ENCODE peak calls at places on chromosomes 6 and 20, in four cellular contexts. Z is psoas muscle, Q is lower lobe of right lung, F is heart left ventricle. T is an unnamed sample.

GRCh38 chr6:118325220-118325860 is 222.8 kb upstream of the PLN start:
- DNase-seq in Z (no peak), Q (no peak), F (peak; percentile 58), T (peak; percentile 76)

GRCh38 chr6:19824058-19824807 is 12.9 kb upstream of the ID4 start:
- DNase-seq in Z (no peak), Q (no peak), F (no peak), T (no peak)

GRCh38 chr6:133955582-133956412 is 2.8 kb downstream of the TBPL1 start:
- DNase-seq in Z (no peak), Q (no peak), F (no peak), T (no peak)

GRCh38 chr20:38129248-38129865 is 35.7 kb downstream of the TGM2 start:
- DNase-seq in Z (no peak), Q (peak; percentile 21), F (no peak), T (no peak)

GRCh38 chr6:76697585-76697984 is 625.1 kb upstream of the IMPG1 start:
- DNase-seq in Z (no peak), Q (no peak), F (no peak), T (no peak)

GRCh38 chr6:146200136-146200708 is 171.4 kb downstream of the GRM1 start:
- DNase-seq in Z (no peak), Q (no peak), F (no peak), T (no peak)

GRCh38 chr6:108689279-108690161 is 128.8 kb downstream of the FOXO3 start:
- DNase-seq in Z (peak; percentile 88), Q (peak; percentile 91), F (peak; percentile 94), T (peak; percentile 95)

GRCh38 chr6:153043719-153044118 is 41.2 kb upstream of the MTRF1L start:
- DNase-seq in Z (no peak), Q (no peak), F (no peak), T (no peak)

GRCh38 chr20:57203204-57203603 is 63.2 kb downstream of the BMP7 start:
- DNase-seq in Z (no peak), Q (no peak), F (no peak), T (no peak)

GRCh38 chr6:105184921-105185320 is 5.1 kb upstream of the POPDC3 start:
- DNase-seq in Z (no peak), Q (no peak), F (no peak), T (no peak)

GRCh38 chr6:100664274-100665040 is 199.7 kb upstream of the SIM1 start:
- DNase-seq in Z (no peak), Q (no peak), F (no peak), T (no peak)

GRCh38 chr6:142326539-142326938 is 24.7 kb downstream of the ADGRG6 start:
- DNase-seq in Z (no peak), Q (no peak), F (no peak), T (no peak)

GRCh38 chr6:111614833-111615582 is 9.3 kb upstream of the TRAF3IP2 start:
- DNase-seq in Z (no peak), Q (peak; percentile 70), F (no peak), T (no peak)

DNA sequence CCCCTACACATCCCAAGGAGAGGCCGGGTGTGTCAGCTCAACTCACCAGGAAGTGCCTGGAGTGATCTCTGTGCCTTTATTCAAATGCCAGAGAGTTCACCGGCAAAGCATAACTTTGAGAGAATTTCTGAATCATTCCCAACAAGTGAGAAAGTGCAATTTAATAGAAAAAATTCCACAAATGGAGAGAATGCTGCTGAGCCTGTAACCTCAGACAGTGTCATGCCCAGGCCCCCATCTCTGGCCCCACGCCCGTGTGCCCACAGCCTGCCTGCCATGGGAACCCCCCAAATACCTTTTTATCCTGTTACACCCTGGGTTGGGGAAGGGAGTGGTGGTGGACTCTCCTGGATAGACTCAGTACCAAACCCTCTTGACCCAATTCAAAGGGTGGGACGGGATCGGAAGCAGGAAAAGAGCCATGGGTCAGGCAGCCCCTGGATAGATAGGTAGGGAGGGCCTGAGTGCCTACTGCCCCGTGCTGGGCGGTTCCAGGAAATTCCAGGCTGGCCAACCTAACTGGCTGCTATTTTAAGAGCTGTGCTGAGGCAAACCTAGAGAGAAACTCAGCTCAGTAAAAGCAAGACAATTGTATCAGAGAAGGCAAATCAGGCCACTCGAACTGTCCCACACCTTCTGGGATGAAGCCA is 179.0 kb upstream of the FOXA2 start:
- DNase-seq in Z (no peak), Q (no peak), F (peak; percentile 75), T (peak; percentile 67)
- H3K27ac ChIP-seq in Z (no peak overlapping the region), Q (peak overlapping the region; percentile 65), F (peak overlapping the region; percentile 77), T (peak overlapping the region; percentile 50)

GRCh38 chr20:44324343-44324742 is 12.5 kb upstream of the R3HDML start:
- DNase-seq in Z (no peak), Q (no peak), F (no peak), T (no peak)
- H3K27ac ChIP-seq in Z (no peak overlapping the region), Q (no peak overlapping the region), F (no peak overlapping the region), T (no peak overlapping the region)

GRCh38 chr6:140711019-140711613 is 1336.7 kb upstream of the CITED2 start:
- DNase-seq in Z (no peak), Q (no peak), F (no peak), T (no peak)

GRCh38 chr6:140708386-140708785 is 1333.9 kb upstream of the CITED2 start:
- DNase-seq in Z (no peak), Q (no peak), F (no peak), T (no peak)

GRCh38 chr6:140713495-140713894 is 1339.0 kb upstream of the CITED2 start:
- DNase-seq in Z (no peak), Q (no peak), F (no peak), T (no peak)
- H3K27ac ChIP-seq in Z (no peak overlapping the region), Q (no peak overlapping the region), F (no peak overlapping the region), T (no peak overlapping the region)

GRCh38 chr6:10759312-10759839 is 11.8 kb downstream of the TMEM14B start:
- DNase-seq in Z (no peak), Q (no peak), F (no peak), T (no peak)
- H3K27ac ChIP-seq in Z (peak overlapping the region; percentile 46), Q (no peak overlapping the region), F (no peak overlapping the region), T (no peak overlapping the region)

DNA sequence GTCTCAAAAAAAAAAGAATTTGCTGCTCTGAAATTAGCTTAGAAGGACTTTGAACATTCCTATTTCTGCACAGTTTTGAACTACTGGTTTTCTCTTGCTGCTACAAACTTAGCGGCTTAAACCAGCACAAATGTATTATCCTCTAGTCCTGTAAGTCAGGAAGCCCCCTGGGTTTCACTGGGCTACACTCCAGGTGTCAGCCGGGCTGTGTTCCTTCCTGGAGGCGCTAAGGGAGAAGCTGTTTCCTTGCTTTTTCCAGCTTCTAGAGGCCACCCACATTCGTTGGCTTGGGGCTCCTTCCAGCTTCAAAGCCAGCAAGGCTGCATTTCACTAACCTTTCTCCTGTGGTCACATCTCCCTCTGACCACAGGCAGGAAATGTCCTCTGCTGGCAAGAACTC is 350.7 kb upstream of the PLCB4 start:
- DNase-seq in Z (peak; percentile 23), Q (no peak), F (peak; percentile 28), T (no peak)
- H3K27ac ChIP-seq in Z (no peak overlapping the region), Q (no peak overlapping the region), F (no peak overlapping the region), T (no peak overlapping the region)

DNA sequence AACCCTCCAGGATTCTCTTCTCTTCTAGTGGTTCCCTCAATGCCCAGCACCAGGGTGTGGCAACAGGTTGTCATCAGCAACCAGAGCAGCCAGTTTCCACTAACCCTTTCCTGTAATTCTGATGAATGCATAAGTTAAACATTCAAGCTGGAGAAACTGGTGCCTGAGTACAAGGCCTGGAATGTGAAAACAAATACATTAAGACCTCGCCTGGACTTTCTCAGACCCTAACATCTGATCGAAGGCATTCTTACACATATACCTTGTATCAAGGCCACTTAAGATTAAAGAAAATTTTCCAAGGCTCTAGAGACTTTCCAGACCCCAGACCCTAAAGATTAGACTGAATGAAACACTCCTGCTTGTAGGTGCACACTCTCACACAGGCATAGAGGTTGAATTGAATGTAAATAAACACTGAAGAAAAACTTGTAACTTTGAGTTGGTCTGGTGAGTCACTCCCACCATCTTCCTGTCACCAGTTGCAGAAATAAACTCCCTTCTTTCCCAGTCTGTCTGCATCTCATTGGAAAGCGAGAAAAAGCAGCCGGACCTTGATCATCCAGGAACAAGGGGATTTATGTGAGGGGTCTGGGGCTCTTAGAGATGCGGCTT is 9.0 kb downstream of the LRP11 start:
- DNase-seq in Z (no peak), Q (no peak), F (no peak), T (no peak)
- H3K27ac ChIP-seq in Z (peak overlapping the region; percentile 68), Q (no peak overlapping the region), F (no peak overlapping the region), T (no peak overlapping the region)

GRCh38 chr6:137864812-137865508 is 2.1 kb upstream of the TNFAIP3 start:
- DNase-seq in Z (no peak), Q (no peak), F (no peak), T (no peak)

GRCh38 chr6:137863126-137863996 is 3.7 kb upstream of the TNFAIP3 start:
- DNase-seq in Z (no peak), Q (no peak), F (no peak), T (no peak)

GRCh38 chr6:137861550-137862337 is 5.3 kb upstream of the TNFAIP3 start:
- DNase-seq in Z (no peak), Q (no peak), F (no peak), T (no peak)

GRCh38 chr6:137860394-137861005 is 6.6 kb upstream of the TNFAIP3 start:
- DNase-seq in Z (no peak), Q (no peak), F (no peak), T (no peak)

GRCh38 chr6:137862419-137863125 is 4.5 kb upstream of the TNFAIP3 start:
- DNase-seq in Z (no peak), Q (no peak), F (no peak), T (no peak)
- H3K27ac ChIP-seq in Z (no peak overlapping the region), Q (no peak overlapping the region), F (no peak overlapping the region), T (no peak overlapping the region)